ENCODE peak calls at places on chromosomes 4 and X, in ten cellular contexts. C is tibial nerve, O is HepG2, S is ovary, E is GM12878, N is stomach, T is sigmoid colon, Z is suprapubic skin, K is transverse colon, B is H1. D is an unnamed sample. For H3K4me1, the result is how much of the 10 kb centered on the place peaks cover.

GRCh38 chrX:109934434-109934833 is 68.5 kb upstream of the TMEM164 start:
- DNase-seq in E (no peak), K (no peak), C (no peak), N (no peak), Z (no peak), S (no peak), T (no peak), O (no peak), B (no peak), D (no peak)

GRCh38 chrX:338281-338835 is 19.8 kb upstream of the GTPBP6 start:
- DNase-seq in T (peak), S (no peak), N (no peak), K (no peak), B (no peak), E (no peak), Z (no peak), O (no peak), C (no peak), D (no peak)

GRCh38 chr4:139890810-139891209 is 225.2 kb downstream of the MGST2 start:
- DNase-seq in B (no peak), T (no peak), Z (no peak), O (no peak), S (no peak), N (no peak), C (no peak), K (no peak), E (no peak), D (no peak)

GRCh38 chrX:54843050-54843449 is 35.5 kb downstream of the MAGED2 start:
- DNase-seq in C (no peak), Z (no peak), K (no peak), T (no peak), B (no peak), S (no peak), E (no peak), N (no peak), O (no peak), D (no peak)

GRCh38 chr4:47528651-47529050 is 43.6 kb downstream of the ATP10D start:
- DNase-seq in C (no peak), S (no peak), K (no peak), E (no peak), T (no peak), N (no peak), Z (no peak), B (no peak), O (no peak), D (no peak)

GRCh38 chr4:138235419-138235952 is 6.7 kb downstream of the SLC7A11 start:
- DNase-seq in K (no peak), T (no peak), Z (no peak), B (no peak), N (no peak), E (no peak), O (no peak), C (no peak), S (no peak), D (no peak)

GRCh38 chrX:117973175-117974075 is 143.2 kb downstream of the KLHL13 start:
- DNase-seq in K (no peak), O (no peak), B (no peak), N (no peak), C (no peak), S (no peak), Z (no peak), E (no peak), T (no peak), D (no peak)

GRCh38 chrX:10239611-10240064 is 82.9 kb downstream of the CLCN4 start:
- DNase-seq in C (peak), K (no peak), T (peak), Z (no peak), B (no peak), E (no peak), S (no peak), O (no peak), N (no peak), D (no peak)

GRCh38 chr4:154877110-154877760 is 96.2 kb downstream of the RBM46 start:
- DNase-seq in S (no peak), K (no peak), E (no peak), T (no peak), B (no peak), O (peak), Z (no peak), C (no peak), N (no peak), D (no peak)

GRCh38 chr4:168076989-168077725 is 15.2 kb upstream of the ANXA10 start:
- DNase-seq in K (peak), B (peak), E (peak), Z (no peak), O (peak), C (peak), S (peak), N (peak), T (no peak), D (no peak)

GRCh38 chr4:122700178-122700725 is 32.3 kb upstream of the BBS12 start:
- DNase-seq in K (peak), Z (no peak), B (no peak), E (no peak), O (peak), N (no peak), S (peak), T (peak), C (no peak), D (peak)

GRCh38 chr4:40843696-40844095 is 93.9 kb downstream of the NSUN7 start:
- DNase-seq in B (no peak), Z (no peak), C (no peak), T (peak), N (no peak), S (no peak), E (no peak), K (no peak), O (no peak), D (no peak)

GRCh38 chr4:154491731-154492249 is at the start of gene DCHS2:
- DNase-seq in B (peak), T (peak), O (peak), E (no peak), Z (peak), K (peak), C (no peak), S (peak), N (no peak), D (peak)

GRCh38 chr4:134544303-134544761 is 342.7 kb upstream of the PABPC4L start:
- DNase-seq in T (peak), Z (no peak), S (no peak), O (no peak), K (peak), E (no peak), C (no peak), B (no peak), N (no peak), D (no peak)

GRCh38 chr4:34953145-34953799 is 1291.0 kb downstream of the ARAP2 start:
- DNase-seq in N (no peak), T (peak), K (no peak), B (peak), O (peak), S (no peak), C (no peak), E (no peak), Z (no peak), D (no peak)

GRCh38 chr4:176376032-176376614 is 56.4 kb downstream of the SPCS3 start:
- DNase-seq in S (no peak), N (no peak), T (no peak), Z (no peak), K (no peak), C (no peak), E (no peak), B (no peak), O (no peak), D (no peak)

GRCh38 chrX:41459714-41460113 is 12.6 kb downstream of the NYX start:
- DNase-seq in E (no peak), N (no peak), O (no peak), Z (no peak), T (no peak), C (no peak), K (no peak), S (no peak), B (no peak), D (no peak)

GRCh38 chr4:189022441-189023035 is 883.3 kb downstream of the TRIML1 start:
- DNase-seq in C (no peak), Z (no peak), S (no peak), T (no peak), K (no peak), E (no peak), O (no peak), B (no peak), N (no peak), D (no peak)

GRCh38 chrX:110142096-110142495 is 139.2 kb downstream of the TMEM164 start:
- DNase-seq in T (no peak), E (no peak), B (no peak), C (no peak), S (no peak), O (no peak), N (no peak), K (no peak), Z (no peak), D (no peak)

GRCh38 chr4:122583906-122584305 is 37.0 kb downstream of the IL21 start:
- DNase-seq in O (no peak), Z (no peak), E (no peak), K (no peak), B (no peak), T (no peak), C (no peak), S (no peak), N (no peak), D (no peak)

GRCh38 chr4:162406637-162407370 is 243.0 kb upstream of the FSTL5 start:
- DNase-seq in E (no peak), T (no peak), K (peak), N (no peak), Z (no peak), S (no peak), O (no peak), C (no peak), B (no peak), D (no peak)

GRCh38 chr4:137125011-137125410 is 407.3 kb downstream of the PCDH18 start:
- DNase-seq in K (no peak), N (no peak), T (no peak), S (no peak), E (no peak), C (no peak), B (no peak), Z (no peak), O (no peak), D (no peak)

GRCh38 chr4:147754037-147754445 is 22.2 kb downstream of the ARHGAP10 start:
- DNase-seq in E (no peak), T (no peak), S (no peak), N (no peak), Z (no peak), B (no peak), O (no peak), C (no peak), K (no peak), D (no peak)

GRCh38 chrX:80812176-80812575 is 2.5 kb upstream of the BRWD3 start:
- DNase-seq in S (no peak), K (peak), T (no peak), C (peak), N (no peak), Z (no peak), E (no peak), O (peak), B (no peak), D (no peak)

GRCh38 chr4:6746721-6747689 is 31.0 kb downstream of the BLOC1S4 start:
- DNase-seq in C (no peak), K (peak), N (peak), S (no peak), Z (no peak), B (no peak), O (no peak), E (no peak), T (no peak), D (no peak)

GRCh38 chrX:111519215-111519614 is 7.8 kb downstream of the SERTM2 start:
- DNase-seq in Z (no peak), B (no peak), E (no peak), O (no peak), C (no peak), K (peak), S (no peak), T (no peak), N (no peak), D (no peak)

GRCh38 chr4:122224348-122224747 is 72.2 kb downstream of the BLTP1 start:
- DNase-seq in B (no peak), N (no peak), C (peak), K (no peak), T (no peak), S (no peak), Z (no peak), O (no peak), E (no peak), D (no peak)

GRCh38 chrX:32868524-32868895 is 342.8 kb downstream of the DMD start:
- DNase-seq in S (no peak), T (no peak), E (no peak), Z (no peak), B (no peak), O (no peak), N (no peak), C (no peak), K (no peak), D (no peak)

GRCh38 chr4:167274346-167274745 is 40.1 kb upstream of the SPOCK3 start:
- DNase-seq in Z (no peak), O (no peak), K (no peak), E (no peak), N (no peak), T (no peak), S (no peak), C (no peak), B (no peak), D (no peak)

GRCh38 chr4:45453258-45453841 is 670.5 kb downstream of the GABRG1 start:
- DNase-seq in E (no peak), T (no peak), K (no peak), N (no peak), B (no peak), Z (no peak), C (no peak), O (peak), S (no peak), D (no peak)

GRCh38 chr4:163866728-163867313 is 372.3 kb downstream of the TMA16 start:
- DNase-seq in K (no peak), E (no peak), Z (no peak), O (no peak), S (no peak), T (no peak), C (no peak), B (no peak), N (no peak), D (no peak)

GRCh38 chr4:48333587-48333986 is 7.7 kb upstream of the SLAIN2 start:
- DNase-seq in S (no peak), B (no peak), O (no peak), K (no peak), C (no peak), N (no peak), T (no peak), Z (no peak), E (no peak), D (no peak)

GRCh38 chr4:87068591-87069021 is 133.8 kb downstream of the AFF1 start:
- DNase-seq in E (no peak), C (no peak), B (no peak), T (no peak), Z (no peak), K (no peak), S (no peak), O (no peak), N (no peak), D (no peak)

GRCh38 chrX:1464282-1465131 is 11.8 kb upstream of the ASMTL start:
- DNase-seq in T (peak), Z (no peak), E (no peak), O (no peak), C (no peak), K (no peak), S (no peak), N (peak), B (peak), D (peak)

GRCh38 chr4:88029556-88029955 is 22.1 kb downstream of the PKD2 start:
- DNase-seq in S (no peak), B (no peak), N (no peak), O (no peak), Z (no peak), C (no peak), T (no peak), E (no peak), K (no peak), D (no peak)

GRCh38 chr4:11397146-11397545 is 31.5 kb downstream of the HS3ST1 start:
- DNase-seq in N (no peak), S (no peak), E (no peak), T (no peak), K (no peak), Z (no peak), C (no peak), O (no peak), B (no peak), D (no peak)

GRCh38 chr4:170089743-170090666 is at the start of gene AADAT:
- DNase-seq in S (peak), K (peak), Z (peak), T (peak), O (peak), C (peak), E (no peak), N (peak), B (peak), D (no peak)

GRCh38 chr4:24770111-24770584 is 25.2 kb upstream of the SOD3 start:
- DNase-seq in N (no peak), E (peak), S (no peak), T (no peak), Z (no peak), K (no peak), O (no peak), C (no peak), B (no peak), D (peak)

GRCh38 chrX:14529288-14529989 is at the start of gene GLRA2:
- DNase-seq in K (peak), Z (no peak), C (no peak), E (no peak), S (no peak), B (peak), N (no peak), O (peak), T (peak), D (no peak)

GRCh38 chrX:3371163-3371562 is 24.7 kb upstream of the MXRA5 start:
- DNase-seq in Z (no peak), N (no peak), K (no peak), E (no peak), C (no peak), S (no peak), O (no peak), B (no peak), T (no peak), D (no peak)

DNA sequence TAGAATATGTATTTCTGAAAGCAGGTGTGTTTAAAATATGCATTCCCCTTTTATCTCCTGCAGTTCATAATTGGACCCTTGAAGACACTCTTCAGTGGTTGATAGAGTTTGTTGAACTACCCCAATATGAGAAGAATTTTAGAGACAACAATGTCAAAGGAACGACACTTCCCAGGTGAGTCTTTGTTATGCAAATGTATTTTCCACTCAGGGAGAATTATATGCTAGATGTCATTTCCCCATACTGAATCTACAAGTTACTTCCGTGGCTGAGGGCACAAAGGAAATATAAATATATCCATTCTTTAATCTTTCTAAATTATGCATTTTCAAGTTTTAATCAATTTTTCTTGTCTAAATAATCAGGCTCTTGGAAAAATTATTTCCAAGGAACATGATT is 134.7 kb downstream of the STIM2 start:
- DNase-seq in Z (no peak), K (no peak), B (no peak), E (no peak), T (no peak), N (no peak), S (no peak), O (no peak), C (no peak), D (no peak)
- TF ChIP-seq EP300 in Z (no peak), K (no peak), B (no peak), E (no peak), T (no peak), N (no peak), S (no peak), O (no peak), C (no peak), D (no peak)

GRCh38 chrX:12792711-12793110 is 1.5 kb downstream of the PRPS2 start:
- DNase-seq in C (no peak), N (no peak), T (no peak), K (no peak), Z (no peak), S (no peak), B (no peak), O (no peak), E (no peak), D (no peak)

GRCh38 chrX:12790878-12791252 is 347 bp upstream of the PRPS2 start:
- DNase-seq in S (no peak), K (no peak), O (no peak), E (no peak), T (no peak), C (no peak), Z (no peak), N (no peak), B (no peak), D (no peak)

GRCh38 chrX:12788645-12789044 is 2.6 kb upstream of the PRPS2 start:
- DNase-seq in N (no peak), O (no peak), S (no peak), T (no peak), Z (no peak), C (no peak), K (no peak), E (no peak), B (no peak), D (no peak)

GRCh38 chrX:12789976-12790375 is 1.2 kb upstream of the PRPS2 start:
- DNase-seq in C (no peak), O (no peak), N (no peak), B (no peak), Z (no peak), S (no peak), E (no peak), T (no peak), K (no peak), D (no peak)

GRCh38 chrX:12791253-12792228 is at the start of gene PRPS2:
- DNase-seq in K (peak), B (peak), S (peak), N (peak), C (peak), E (no peak), O (peak), Z (peak), T (peak), D (no peak)
- TF ChIP-seq POLR2A in K (peak), B (no peak), S (peak), N (no peak), C (peak), E (peak), O (no peak), Z (no peak), T (no peak), D (no peak)

GRCh38 chr4:10107111-10108091 is 9.2 kb downstream of the WDR1 start:
- DNase-seq in K (no peak), C (no peak), O (no peak), B (peak), N (no peak), S (peak), Z (peak), T (peak), E (no peak), D (no peak)

GRCh38 chr4:10109995-10110670 is 6.5 kb downstream of the WDR1 start:
- DNase-seq in K (no peak), T (no peak), O (no peak), B (no peak), S (no peak), E (no peak), Z (no peak), C (no peak), N (no peak), D (no peak)

GRCh38 chr4:10106421-10107039 is 10.1 kb downstream of the WDR1 start:
- DNase-seq in N (peak), Z (peak), C (peak), E (no peak), B (no peak), K (peak), S (peak), O (no peak), T (peak), D (peak)

GRCh38 chr4:10108818-10109783 is 7.5 kb downstream of the WDR1 start:
- DNase-seq in E (no peak), C (no peak), S (no peak), K (peak), Z (no peak), B (no peak), T (no peak), O (no peak), N (no peak), D (no peak)

GRCh38 chr4:10108391-10108790 is 8.2 kb downstream of the WDR1 start:
- DNase-seq in S (no peak), C (no peak), O (no peak), Z (no peak), K (no peak), E (no peak), N (no peak), B (no peak), T (no peak), D (no peak)
- H3K4me1 ChIP-seq in S (under half), C (half or more), O (half or more), Z (half or more), K (half or more), E (under half), N (half or more), B (under half), T (half or more), D (half or more)

DNA sequence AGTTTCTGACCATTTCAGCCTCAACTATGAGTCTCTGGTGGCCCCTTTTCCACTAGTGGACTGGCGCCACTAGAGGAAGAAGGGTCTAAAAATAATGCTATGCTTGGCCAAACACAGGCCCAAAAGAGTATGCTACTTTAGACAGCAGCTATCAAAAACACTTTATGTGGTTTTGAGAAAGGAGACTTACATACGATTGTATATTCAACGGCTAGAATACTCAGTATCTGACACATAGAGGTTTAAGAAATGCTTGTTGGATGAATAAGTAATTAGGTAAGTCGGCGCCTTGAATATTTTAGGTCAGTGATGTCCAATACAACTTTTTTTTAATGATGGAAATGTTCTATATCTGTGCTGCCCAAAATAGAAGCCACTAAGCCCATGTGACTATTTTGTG is 25.7 kb upstream of the TMPRSS11A start:
- DNase-seq in N (no peak), E (no peak), C (no peak), S (no peak), K (no peak), Z (no peak), O (no peak), B (no peak), T (no peak), D (no peak)
- TF ChIP-seq EP300 in N (no peak), E (no peak), C (no peak), S (no peak), K (no peak), Z (no peak), O (no peak), B (no peak), T (no peak), D (no peak)

GRCh38 chr4:187656953-187657352 is 338.6 kb upstream of the ZFP42 start:
- DNase-seq in B (no peak), O (no peak), E (no peak), K (no peak), C (no peak), T (no peak), S (no peak), N (no peak), Z (no peak), D (no peak)
- TF ChIP-seq POLR2A in B (no peak), O (no peak), E (no peak), K (no peak), C (no peak), T (no peak), S (no peak), N (no peak), Z (no peak), D (no peak)

D was measured in esophagus muscularis mucosa.